ENCODE peak calls at places on chromosome 22, in nine cellular contexts. U is foreskin keratinocyte; S is naive thymus-derived CD4-positive, alpha-beta T cell; Q is sigmoid colon; D is aorta; I is PC-3; X is tibial nerve; E is upper lobe of right lung; R is heart right ventricle. Y is an unnamed sample.

GRCh38 chr22:24066872-24067271 is 55.8 kb downstream of the CABIN1 start:
- DNase-seq in U (no peak), S (no peak), Q (peak; percentile 64), D (no peak), I (no peak), X (no peak), E (peak; percentile 52), R (no peak), Y (no peak)

GRCh38 chr22:19043111-19044085 is 78.8 kb downstream of the DGCR2 start:
- DNase-seq in U (no peak), S (no peak), Q (peak; percentile 43), D (no peak), I (no peak), X (no peak), E (peak; percentile 46), R (no peak), Y (no peak)

GRCh38 chr22:24011735-24012068 is 598 bp downstream of the CABIN1 start:
- DNase-seq in U (no peak), S (peak; percentile 10), Q (no peak), D (no peak), I (peak; percentile 10), X (no peak), E (no peak), R (no peak), Y (peak; percentile 20)

GRCh38 chr22:20009018-20009482 is 7.6 kb downstream of the ARVCF start:
- DNase-seq in U (no peak), S (no peak), Q (no peak), D (peak; percentile 40), I (no peak), X (no peak), E (no peak), R (no peak), Y (no peak)

GRCh38 chr22:42400811-42401547 is 31.2 kb downstream of the NFAM1 start:
- DNase-seq in U (no peak), S (no peak), Q (no peak), D (no peak), I (no peak), X (no peak), E (no peak), R (no peak), Y (no peak)

GRCh38 chr22:17903564-17904295 is 120.6 kb downstream of the MICAL3 start:
- DNase-seq in U (no peak), S (no peak), Q (no peak), D (no peak), I (no peak), X (no peak), E (no peak), R (no peak), Y (no peak)

GRCh38 chr22:50530857-50531545 is 1.2 kb upstream of the TYMP start:
- DNase-seq in U (peak; percentile 86), S (no peak), Q (peak; percentile 94), D (peak; percentile 95), I (peak; percentile 74), X (peak; percentile 65), E (peak; percentile 98), R (peak; percentile 86), Y (peak; percentile 76)

GRCh38 chr22:30245181-30245984 is 1.2 kb downstream of the LIF start:
- DNase-seq in U (no peak), S (no peak), Q (no peak), D (no peak), I (no peak), X (no peak), E (no peak), R (no peak), Y (no peak)

DNA sequence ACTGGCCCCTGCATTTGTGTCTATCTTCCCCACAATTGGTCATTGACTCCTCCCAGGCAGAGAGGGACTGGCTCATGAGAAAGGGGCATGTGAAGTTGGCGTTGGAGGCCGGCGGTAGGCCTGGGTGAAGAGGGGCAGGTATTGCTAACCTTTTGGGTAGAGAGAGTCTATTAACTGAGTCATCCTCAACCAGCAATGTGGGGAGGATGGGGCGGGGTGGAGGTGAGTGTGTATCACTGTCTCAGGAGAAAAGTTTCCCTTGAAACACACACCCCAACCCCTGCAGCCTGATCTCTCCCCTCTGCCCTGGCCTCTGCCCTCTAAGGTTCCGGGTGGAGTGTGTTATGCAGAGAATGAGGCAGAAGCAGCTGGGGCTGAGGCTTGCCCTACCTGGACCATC is 60.1 kb upstream of the PHF21B start:
- DNase-seq in U (peak; percentile 66), S (no peak), Q (no peak), D (no peak), I (peak; percentile 49), X (no peak), E (no peak), R (no peak), Y (peak; percentile 64)
- H3K27me3 ChIP-seq in U (peaks cover 3% of the 10 kb centered on the region), S (no peaks in the 10 kb centered on the region), Q (no peaks in the 10 kb centered on the region), D (no peaks in the 10 kb centered on the region), I (no peaks in the 10 kb centered on the region), X (no peaks in the 10 kb centered on the region), E (peaks cover 29% of the 10 kb centered on the region), R (peaks cover 43% of the 10 kb centered on the region), Y (no peaks in the 10 kb centered on the region)

GRCh38 chr22:48800036-48800885 is 1027.4 kb downstream of the BRD1 start:
- DNase-seq in U (no peak), S (no peak), Q (no peak), D (no peak), I (no peak), X (no peak), E (peak; percentile 51), R (no peak), Y (no peak)

GRCh38 chr22:48800886-48801607 is 1026.6 kb downstream of the BRD1 start:
- DNase-seq in U (no peak), S (no peak), Q (no peak), D (no peak), I (no peak), X (no peak), E (no peak), R (no peak), Y (no peak)

GRCh38 chr22:48798281-48799226 is 1029.1 kb downstream of the BRD1 start:
- DNase-seq in U (no peak), S (no peak), Q (peak; percentile 45), D (no peak), I (no peak), X (no peak), E (no peak), R (no peak), Y (no peak)

GRCh38 chr22:48797731-48798130 is 1029.9 kb downstream of the BRD1 start:
- DNase-seq in U (no peak), S (no peak), Q (peak; percentile 22), D (no peak), I (no peak), X (no peak), E (no peak), R (no peak), Y (no peak)

DNA sequence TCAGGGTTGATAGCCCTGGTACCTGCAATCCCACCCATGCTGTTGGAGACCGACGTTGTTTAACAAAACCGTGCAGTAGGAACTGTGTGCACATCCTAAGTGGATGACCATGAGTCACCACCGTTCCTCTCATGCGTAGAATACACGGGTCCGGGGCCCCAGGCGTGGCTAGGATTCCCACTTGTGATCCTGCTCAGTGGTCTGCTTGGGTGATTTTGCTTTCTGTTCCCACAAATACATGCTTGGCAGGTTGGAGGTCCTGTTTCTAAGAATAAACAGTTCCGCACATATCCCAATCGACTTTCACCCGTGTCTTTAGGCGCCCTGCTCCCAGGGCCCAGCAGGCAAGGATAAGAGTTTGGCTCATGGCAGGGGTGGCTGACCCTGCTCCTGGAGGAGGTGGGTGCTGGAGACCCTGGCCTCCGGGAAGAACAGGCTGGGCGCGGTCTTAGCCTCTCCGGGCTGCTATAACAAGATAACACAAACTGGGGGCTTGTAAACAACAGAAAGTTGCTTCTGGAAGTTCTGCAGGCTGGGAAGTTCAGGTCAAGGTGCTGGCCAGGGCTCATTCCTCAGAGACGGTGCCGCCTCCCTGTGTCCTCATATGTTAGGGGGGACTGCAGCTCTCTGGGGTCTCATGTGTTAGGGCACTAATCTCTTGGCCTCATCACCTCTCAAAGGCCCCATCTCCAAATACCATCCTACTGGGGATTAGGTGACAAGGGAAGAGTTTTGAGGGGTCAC is 1028.3 kb downstream of the BRD1 start:
- DNase-seq in U (no peak), S (no peak), Q (peak; percentile 26), D (no peak), I (no peak), X (no peak), E (no peak), R (no peak), Y (no peak)
- H3K27me3 ChIP-seq in U (no peaks in the 10 kb centered on the region), S (no peaks in the 10 kb centered on the region), Q (no peaks in the 10 kb centered on the region), D (no peaks in the 10 kb centered on the region), I (no peaks in the 10 kb centered on the region), X (no peaks in the 10 kb centered on the region), E (peaks cover 10% of the 10 kb centered on the region), R (peaks cover 13% of the 10 kb centered on the region), Y (no peaks in the 10 kb centered on the region)

GRCh38 chr22:43948836-43949235 is 6.4 kb upstream of the SAMM50 start:
- DNase-seq in U (no peak), S (no peak), Q (no peak), D (no peak), I (no peak), X (no peak), E (no peak), R (no peak), Y (no peak)
- H3K27me3 ChIP-seq in U (no peaks in the 10 kb centered on the region), S (no peaks in the 10 kb centered on the region), Q (no peaks in the 10 kb centered on the region), D (no peaks in the 10 kb centered on the region), I (no peaks in the 10 kb centered on the region), X (no peaks in the 10 kb centered on the region), E (peaks cover 5% of the 10 kb centered on the region), R (peaks cover 10% of the 10 kb centered on the region), Y (no peaks in the 10 kb centered on the region)

GRCh38 chr22:22180738-22181514 is 63.7 kb upstream of the VPREB1 start:
- DNase-seq in U (no peak), S (no peak), Q (no peak), D (no peak), I (no peak), X (no peak), E (no peak), R (no peak), Y (no peak)

GRCh38 chr22:22179858-22180257 is 64.7 kb upstream of the VPREB1 start:
- DNase-seq in U (no peak), S (no peak), Q (no peak), D (no peak), I (no peak), X (no peak), E (no peak), R (no peak), Y (no peak)

GRCh38 chr22:22176929-22177616 is 67.5 kb upstream of the VPREB1 start:
- DNase-seq in U (no peak), S (no peak), Q (no peak), D (no peak), I (no peak), X (no peak), E (no peak), R (no peak), Y (no peak)

GRCh38 chr22:22178566-22178965 is 66.0 kb upstream of the VPREB1 start:
- DNase-seq in U (no peak), S (no peak), Q (no peak), D (no peak), I (no peak), X (no peak), E (no peak), R (no peak), Y (no peak)

DNA sequence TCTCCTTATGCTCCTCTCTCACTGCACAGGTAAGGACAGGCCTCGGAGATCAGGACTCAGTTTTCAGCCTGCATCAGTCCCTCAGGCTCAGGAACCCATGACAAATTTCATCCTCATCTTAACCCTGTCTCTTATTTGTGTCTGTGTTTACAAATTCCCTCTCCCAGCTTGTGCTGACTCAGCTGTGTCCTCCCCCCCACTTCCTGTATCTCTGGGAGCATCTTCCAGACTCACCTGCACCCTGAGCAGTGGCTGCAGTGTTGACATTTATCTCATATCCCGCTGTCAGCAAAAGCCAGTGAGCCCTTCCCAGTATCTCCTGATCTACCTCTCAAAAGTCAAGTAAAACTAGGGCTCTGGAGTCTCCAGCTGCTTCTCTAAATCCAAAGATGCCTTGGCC is 65.6 kb upstream of the VPREB1 start:
- DNase-seq in U (no peak), S (no peak), Q (no peak), D (no peak), I (no peak), X (no peak), E (no peak), R (no peak), Y (no peak)
- H3K27me3 ChIP-seq in U (peaks cover 43% of the 10 kb centered on the region), S (no peaks in the 10 kb centered on the region), Q (no peaks in the 10 kb centered on the region), D (no peaks in the 10 kb centered on the region), I (peaks cover 10% of the 10 kb centered on the region), X (no peaks in the 10 kb centered on the region), E (peaks cover 22% of the 10 kb centered on the region), R (peaks cover 61% of the 10 kb centered on the region), Y (peaks cover 2% of the 10 kb centered on the region)

Y was measured in bronchial epithelial cell.